ENCODE peak calls at places on chromosomes 1 and 21, in five cellular contexts. S is lung, L is NT2/D1, Q is adipocyte, A is right lobe of liver. Y is an unnamed sample. For H3K9me3 and H3K4me1, the result is how much of the 10 kb centered on the place peaks cover.

GRCh38 chr1:14308460-14308859 is 290.0 kb upstream of the KAZN start:
- DNase-seq in S (no peak), L (no peak), Q (no peak), A (no peak), Y (no peak)

GRCh38 chr1:178664278-178664677 is 60.8 kb upstream of the RALGPS2 start:
- DNase-seq in S (no peak), L (no peak), Q (no peak), A (no peak), Y (peak)

GRCh38 chr1:28313710-28314510 is 14.9 kb upstream of the MED18 start:
- DNase-seq in S (peak), L (no peak), Q (peak), A (peak), Y (peak)

GRCh38 chr1:30034105-30034626 is 689.2 kb downstream of the MATN1 start:
- DNase-seq in S (no peak), L (no peak), Q (no peak), A (no peak), Y (no peak)

GRCh38 chr1:22264464-22265330 is 121.8 kb upstream of the WNT4 start:
- DNase-seq in S (no peak), L (no peak), Q (no peak), A (no peak), Y (no peak)

GRCh38 chr21:39373634-39374033 is 24.7 kb upstream of the HMGN1 start:
- DNase-seq in S (no peak), L (no peak), Q (peak), A (no peak), Y (no peak)

GRCh38 chr1:217039926-217040325 is 316.7 kb upstream of the ESRRG start:
- DNase-seq in S (no peak), L (no peak), Q (no peak), A (no peak), Y (no peak)

GRCh38 chr1:181191494-181192040 is 103.1 kb downstream of the IER5 start:
- DNase-seq in S (no peak), L (no peak), Q (no peak), A (no peak), Y (no peak)

GRCh38 chr1:234213576-234214128 is 159.6 kb upstream of the COA6 start:
- DNase-seq in S (no peak), L (peak), Q (no peak), A (no peak), Y (no peak)

GRCh38 chr1:228146761-228147693 is 2.7 kb upstream of the GJC2 start:
- DNase-seq in S (no peak), L (no peak), Q (no peak), A (no peak), Y (peak)

GRCh38 chr1:1353389-1354151 is 4.4 kb upstream of the DVL1 start:
- DNase-seq in S (no peak), L (no peak), Q (no peak), A (no peak), Y (no peak)

GRCh38 chr1:164360265-164360664 is 198.7 kb upstream of the PBX1 start:
- DNase-seq in S (no peak), L (no peak), Q (no peak), A (no peak), Y (no peak)

GRCh38 chr1:6779089-6779805 is 6.0 kb upstream of the CAMTA1 start:
- DNase-seq in S (no peak), L (no peak), Q (no peak), A (no peak), Y (no peak)

GRCh38 chr1:7539772-7540175 is 231.3 kb upstream of the VAMP3 start:
- DNase-seq in S (peak), L (peak), Q (no peak), A (no peak), Y (peak)

GRCh38 chr1:63984257-63984626 is 210.4 kb downstream of the ROR1 start:
- DNase-seq in S (no peak), L (no peak), Q (no peak), A (no peak), Y (no peak)

GRCh38 chr1:173150795-173151194 is 56.3 kb downstream of the TNFSF4 start:
- DNase-seq in S (no peak), L (no peak), Q (no peak), A (no peak), Y (no peak)

GRCh38 chr1:31372961-31373896 is at the start of gene FABP3:
- DNase-seq in S (peak), L (peak), Q (peak), A (peak), Y (peak)

GRCh38 chr1:224587051-224587450 is 29.1 kb upstream of the CNIH3 start:
- DNase-seq in S (no peak), L (no peak), Q (no peak), A (no peak), Y (no peak)

GRCh38 chr1:28091043-28091781 is 2.8 kb upstream of the EYA3 start:
- DNase-seq in S (peak), L (peak), Q (peak), A (peak), Y (peak)

GRCh38 chr1:65235867-65236805 is 73.2 kb upstream of the DNAJC6 start:
- DNase-seq in S (no peak), L (peak), Q (peak), A (no peak), Y (no peak)

GRCh38 chr1:18047122-18047521 is 60.5 kb upstream of the IGSF21 start:
- DNase-seq in S (no peak), L (no peak), Q (no peak), A (no peak), Y (no peak)

GRCh38 chr1:6222644-6223043 is 13.1 kb downstream of the ICMT start:
- DNase-seq in S (no peak), L (no peak), Q (peak), A (no peak), Y (no peak)

GRCh38 chr1:47866631-47867446 is 130.3 kb downstream of the TRABD2B start:
- DNase-seq in S (no peak), L (no peak), Q (no peak), A (no peak), Y (no peak)

GRCh38 chr1:224589006-224589405 is 27.1 kb upstream of the CNIH3 start:
- DNase-seq in S (no peak), L (peak), Q (peak), A (no peak), Y (no peak)

GRCh38 chr1:56644941-56645662 is at the start of gene PRKAA2:
- DNase-seq in S (peak), L (peak), Q (peak), A (peak), Y (peak)

GRCh38 chr21:45283019-45283610 is 4.6 kb downstream of the POFUT2 start:
- DNase-seq in S (no peak), L (no peak), Q (no peak), A (peak), Y (no peak)

GRCh38 chr1:42680921-42681683 is 1.1 kb upstream of the YBX1 start:
- DNase-seq in S (no peak), L (no peak), Q (peak), A (no peak), Y (no peak)

GRCh38 chr21:19995253-19995652 is 1003.0 kb upstream of the NCAM2 start:
- DNase-seq in S (no peak), L (no peak), Q (no peak), A (no peak), Y (no peak)

GRCh38 chr21:19998450-19998849 is 999.8 kb upstream of the NCAM2 start:
- DNase-seq in S (no peak), L (no peak), Q (no peak), A (no peak), Y (no peak)

GRCh38 chr21:19987671-19988070 is 1010.5 kb upstream of the NCAM2 start:
- DNase-seq in S (no peak), L (no peak), Q (no peak), A (no peak), Y (no peak)

GRCh38 chr21:19992540-19992939 is 1005.7 kb upstream of the NCAM2 start:
- DNase-seq in S (no peak), L (no peak), Q (no peak), A (no peak), Y (no peak)

DNA sequence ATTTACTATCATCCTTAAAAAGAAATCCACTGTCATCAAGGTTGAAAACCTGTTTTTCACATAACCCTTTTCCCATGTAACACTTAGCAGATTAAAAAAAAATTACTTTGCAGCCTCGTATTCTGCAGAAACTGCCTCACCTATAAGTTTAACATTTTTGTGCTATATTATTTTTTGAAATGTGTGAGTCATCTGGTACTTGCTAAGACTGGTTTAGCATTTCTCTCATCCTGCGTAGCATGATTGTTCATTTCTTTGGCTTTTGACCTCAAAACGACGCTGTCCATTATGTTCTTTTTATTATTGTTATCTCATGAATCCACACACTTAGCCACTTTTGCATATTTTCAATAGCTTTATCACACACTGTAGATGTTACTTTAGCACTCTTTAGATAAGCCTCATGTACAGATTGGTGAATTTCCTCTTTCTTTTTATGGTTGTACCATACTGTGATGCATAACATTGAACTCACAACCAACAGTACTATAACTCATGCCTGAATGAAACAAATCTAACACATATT is 1005.0 kb upstream of the NCAM2 start:
- DNase-seq in S (no peak), L (no peak), Q (no peak), A (no peak), Y (no peak)
- H3K9me3 ChIP-seq in S (under half), L (under half), Q (under half), A (under half), Y (under half)

GRCh38 chr1:38123356-38123755 is 76.8 kb upstream of the POU3F1 start:
- DNase-seq in S (no peak), L (no peak), Q (peak), A (no peak), Y (no peak)
- H3K4me1 ChIP-seq in S (under half), L (half or more), Q (under half), A (under half), Y (under half)

GRCh38 chr1:239315623-239316217 is 70.6 kb upstream of the CHRM3 start:
- DNase-seq in S (no peak), L (no peak), Q (no peak), A (no peak), Y (no peak)
- H3K9me3 ChIP-seq in S (under half), L (under half), Q (under half), A (under half), Y (under half)

DNA sequence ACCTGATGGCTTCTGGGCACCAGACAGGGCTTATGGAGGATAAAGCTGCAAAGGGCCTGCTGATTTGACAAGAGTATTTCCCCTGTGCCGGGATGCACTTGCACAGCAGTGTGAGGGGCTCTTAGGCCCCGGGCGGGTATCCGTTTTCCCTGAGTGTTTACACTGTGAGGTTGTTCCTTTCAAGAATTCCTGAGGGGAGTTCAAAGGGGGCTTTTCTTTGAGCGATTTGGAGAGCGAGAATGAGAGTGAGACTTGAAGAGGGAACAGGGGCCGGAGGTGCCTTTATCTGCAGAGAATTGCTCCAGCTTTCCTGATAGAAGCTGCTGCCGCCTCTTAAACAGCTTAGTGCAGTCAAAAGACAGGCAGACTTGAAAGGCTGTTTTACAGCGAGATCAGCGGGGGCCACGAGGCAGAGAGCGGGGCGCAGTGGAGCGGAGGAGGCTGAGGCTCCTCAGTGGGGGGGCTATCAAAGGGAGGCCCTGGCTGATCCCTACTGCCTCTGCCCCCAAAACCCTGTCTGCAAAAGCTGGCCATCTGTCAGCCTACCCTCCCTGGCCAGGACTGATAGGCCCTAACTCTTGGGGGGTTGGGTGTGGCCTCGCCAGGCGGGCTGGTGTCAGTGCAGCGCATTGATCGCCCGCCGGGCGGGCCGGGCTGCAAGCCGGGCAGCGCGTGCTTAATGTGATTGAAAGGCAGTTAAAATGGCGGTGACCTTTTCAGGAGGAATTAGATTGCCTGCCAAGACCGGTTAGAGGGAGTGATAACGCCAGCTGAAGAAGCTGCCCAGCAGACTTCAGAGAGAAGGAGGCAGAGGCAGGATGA is 36.5 kb downstream of the TMEM53 start:
- DNase-seq in S (no peak), L (no peak), Q (no peak), A (no peak), Y (no peak)
- H3K4me1 ChIP-seq in S (under half), L (under half), Q (under half), A (under half), Y (under half)

Y was measured in aorta.